ENCODE peak calls at places on chromosomes 1 and 21, in six cellular contexts. Q, N, J, X, C and W are unnamed samples.

GRCh38 chr1:8075511-8076051 is 49.5 kb upstream of the ERRFI1 start:
- DNase-seq in Q (no peak), N (no peak), J (peak; percentile 78), X (no peak), C (no peak), W (peak; percentile 20)

GRCh38 chr1:43525995-43526394 is 4.7 kb upstream of the PTPRF start:
- DNase-seq in Q (no peak), N (no peak), J (peak; percentile 33), X (no peak), C (no peak), W (peak; percentile 28)

GRCh38 chr1:168686666-168687065 is 42.3 kb downstream of the DPT start:
- DNase-seq in Q (no peak), N (no peak), J (no peak), X (no peak), C (no peak), W (no peak)

GRCh38 chr1:53765656-53766055 is 26.7 kb upstream of the GLIS1 start:
- DNase-seq in Q (no peak), N (no peak), J (no peak), X (no peak), C (no peak), W (no peak)

GRCh38 chr1:150981177-150981804 is 801 bp upstream of the ANXA9 start:
- DNase-seq in Q (no peak), N (no peak), J (peak; percentile 81), X (peak; percentile 83), C (no peak), W (no peak)

GRCh38 chr1:22739648-22740385 is 29.2 kb downstream of the EPHB2 start:
- DNase-seq in Q (no peak), N (peak; percentile 74), J (no peak), X (no peak), C (no peak), W (peak; percentile 95)

GRCh38 chr1:101971309-101971708 is 25.4 kb downstream of the OLFM3 start:
- DNase-seq in Q (no peak), N (no peak), J (no peak), X (no peak), C (no peak), W (no peak)

GRCh38 chr1:244286341-244286740 is 165.4 kb downstream of the ADSS2 start:
- DNase-seq in Q (no peak), N (no peak), J (no peak), X (no peak), C (no peak), W (no peak)

GRCh38 chr21:26815197-26815596 is 30.0 kb downstream of the ADAMTS1 start:
- DNase-seq in Q (no peak), N (no peak), J (no peak), X (no peak), C (no peak), W (no peak)

GRCh38 chr1:176854725-176855433 is 309.6 kb downstream of the ASTN1 start:
- DNase-seq in Q (no peak), N (no peak), J (no peak), X (no peak), C (no peak), W (no peak)

GRCh38 chr21:24225432-24225831 is 1381.8 kb downstream of the MRPL39 start:
- DNase-seq in Q (no peak), N (peak; percentile 18), J (no peak), X (no peak), C (no peak), W (no peak)

GRCh38 chr1:65260851-65261473 is 48.4 kb upstream of the DNAJC6 start:
- DNase-seq in Q (no peak), N (no peak), J (no peak), X (no peak), C (no peak), W (no peak)

GRCh38 chr1:57796609-57797008 is 372.7 kb upstream of the DAB1 start:
- DNase-seq in Q (no peak), N (no peak), J (no peak), X (no peak), C (no peak), W (no peak)

GRCh38 chr1:54439550-54440223 is 33.5 kb upstream of the SSBP3 start:
- DNase-seq in Q (no peak), N (no peak), J (peak; percentile 19), X (no peak), C (no peak), W (no peak)

GRCh38 chr1:101371259-101371658 is 134.4 kb downstream of the S1PR1 start:
- DNase-seq in Q (no peak), N (peak; percentile 34), J (no peak), X (no peak), C (no peak), W (peak; percentile 7)

GRCh38 chr1:182163821-182164223 is 102.3 kb upstream of the ZNF648 start:
- DNase-seq in Q (peak; percentile 54), N (no peak), J (peak; percentile 69), X (no peak), C (no peak), W (no peak)

GRCh38 chr1:3690282-3691065 is 38.2 kb downstream of the TP73 start:
- DNase-seq in Q (no peak), N (no peak), J (no peak), X (no peak), C (no peak), W (no peak)

GRCh38 chr21:15057290-15057689 is 7.5 kb downstream of the NRIP1 start:
- DNase-seq in Q (no peak), N (no peak), J (no peak), X (no peak), C (no peak), W (no peak)

GRCh38 chr1:183093821-183094287 is 70.6 kb downstream of the LAMC1 start:
- DNase-seq in Q (no peak), N (no peak), J (no peak), X (no peak), C (no peak), W (no peak)

GRCh38 chr1:2471587-2472001 is 4.5 kb upstream of the PLCH2 start:
- DNase-seq in Q (no peak), N (no peak), J (no peak), X (no peak), C (no peak), W (no peak)

GRCh38 chr1:179007233-179007632 is 18.5 kb upstream of the FAM20B start:
- DNase-seq in Q (no peak), N (no peak), J (no peak), X (no peak), C (no peak), W (no peak)

GRCh38 chr1:230306158-230306557 is 120.0 kb downstream of the PGBD5 start:
- DNase-seq in Q (no peak), N (no peak), J (no peak), X (no peak), C (no peak), W (no peak)

GRCh38 chr1:224801761-224802490 is 127.5 kb upstream of the DNAH14 start:
- DNase-seq in Q (no peak), N (no peak), J (no peak), X (no peak), C (no peak), W (no peak)
- H3K4me3 ChIP-seq in Q (no peak overlapping the region), N (no peak overlapping the region), J (no peak overlapping the region), X (no peak overlapping the region), C (no peak overlapping the region), W (no peak overlapping the region)

GRCh38 chr1:229271448-229272120 is 673 bp downstream of the RAB4A start:
- DNase-seq in Q (no peak), N (no peak), J (no peak), X (no peak), C (peak; percentile 20), W (no peak)
- H3K27me3 ChIP-seq in Q (no peaks in the 10 kb centered on the region), N (no peaks in the 10 kb centered on the region), J (no peaks in the 10 kb centered on the region), X (no peaks in the 10 kb centered on the region), C (no peaks in the 10 kb centered on the region), W (no peaks in the 10 kb centered on the region)

GRCh38 chr1:227560393-227560792 is 3.0 kb upstream of the ZNF678 start:
- DNase-seq in Q (no peak), N (no peak), J (no peak), X (no peak), C (no peak), W (peak; percentile 38)
- H3K4me3 ChIP-seq in Q (no peak overlapping the region), N (no peak overlapping the region), J (no peak overlapping the region), X (no peak overlapping the region), C (no peak overlapping the region), W (no peak overlapping the region)

DNA sequence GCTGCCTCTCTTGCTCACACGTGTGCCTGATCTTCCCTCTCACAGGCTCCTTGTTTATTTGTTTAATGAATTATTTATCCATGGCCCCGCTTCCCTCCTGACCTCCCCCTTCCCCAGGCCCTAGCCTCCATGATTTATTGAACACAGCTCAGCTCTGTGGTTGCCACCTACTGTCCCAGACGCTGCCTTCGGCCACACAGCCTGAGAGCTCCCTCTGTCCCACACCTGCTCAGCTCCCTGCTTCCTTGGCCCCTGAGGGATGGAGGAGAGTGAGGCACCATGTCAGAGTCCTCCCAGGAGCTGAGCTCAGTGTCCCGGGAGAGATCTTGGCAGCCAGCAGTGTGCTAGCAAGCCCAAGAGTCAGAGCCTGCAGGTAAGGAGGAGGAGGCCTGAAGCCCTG is 3.1 kb upstream of the EFNA3 start:
- DNase-seq in Q (no peak), N (no peak), J (no peak), X (no peak), C (no peak), W (no peak)
- H3K27me3 ChIP-seq in Q (peaks cover 15% of the 10 kb centered on the region), N (peaks cover 38% of the 10 kb centered on the region), J (peaks cover 16% of the 10 kb centered on the region), X (peaks cover 22% of the 10 kb centered on the region), C (peaks cover 17% of the 10 kb centered on the region), W (peaks cover 46% of the 10 kb centered on the region)

DNA sequence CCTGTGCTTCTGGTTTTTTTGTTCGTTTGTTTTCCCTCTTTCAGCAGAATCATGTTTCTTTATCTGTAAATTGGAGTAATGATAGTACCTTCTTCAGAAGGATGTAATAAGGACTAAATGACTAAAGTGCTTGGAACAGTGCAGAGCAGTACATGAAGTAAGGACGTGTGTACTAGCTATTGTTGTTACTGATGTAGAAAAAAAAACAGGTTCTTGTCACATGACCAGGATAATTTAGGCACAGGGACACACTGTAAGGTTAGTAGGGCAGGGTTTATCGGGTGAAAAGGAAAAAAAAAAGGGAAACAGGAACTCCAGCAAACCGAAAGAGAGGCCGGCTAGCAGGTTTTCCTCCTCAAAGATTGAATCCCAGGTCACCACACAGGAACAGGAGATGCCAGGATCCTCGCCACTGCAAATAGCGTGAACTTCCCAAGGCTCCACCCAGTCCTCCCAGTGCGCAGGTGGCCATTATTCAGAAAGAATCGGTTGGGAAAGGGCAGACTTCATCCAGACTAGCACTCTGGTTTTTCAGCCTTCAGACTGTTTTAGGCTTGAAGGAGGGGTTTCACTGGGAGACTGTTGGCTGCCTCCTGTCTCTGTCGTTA is 63.8 kb upstream of the PRRC2C start:
- DNase-seq in Q (no peak), N (no peak), J (no peak), X (no peak), C (no peak), W (no peak)
- H3K4me3 ChIP-seq in Q (no peak overlapping the region), N (no peak overlapping the region), J (no peak overlapping the region), X (no peak overlapping the region), C (no peak overlapping the region), W (no peak overlapping the region)